ENCODE peak calls at places on chromosomes 13 and 19, in seven cellular contexts. L is RWPE2, V is heart left ventricle, M is mesendoderm, S is right lobe of liver, U is mammary epithelial cell, X is esophagus squamous epithelium. R is an unnamed sample.
A peak's percentile ranks its signal among the peaks of the same experiment; 100 is the strongest.

GRCh38 chr13:64633948-64634347 is 2596.2 kb downstream of the PCDH9 start:
- DNase-seq in X (no peak), L (no peak), M (peak; percentile 11), S (no peak), V (no peak), U (peak; percentile 20), R (no peak)

GRCh38 chr13:21221268-21221667 is 44.8 kb downstream of the MRPL57 start:
- DNase-seq in S (no peak), M (no peak), L (no peak), V (no peak), X (no peak), U (no peak), R (no peak)

GRCh38 chr19:55112781-55113569 is 4.5 kb downstream of the PPP1R12C start:
- DNase-seq in L (no peak), M (peak; percentile 52), U (no peak), X (no peak), V (no peak), S (no peak), R (no peak)

GRCh38 chr13:90047600-90047999 is 1299.9 kb upstream of the MIR17HG start:
- DNase-seq in S (no peak), V (no peak), L (no peak), U (no peak), M (no peak), X (no peak), R (no peak)

GRCh38 chr13:111215081-111216047 is 100.3 kb downstream of the ARHGEF7 start:
- DNase-seq in X (no peak), U (no peak), V (no peak), M (peak; percentile 48), S (no peak), L (no peak), R (no peak)

GRCh38 chr13:110944968-110945952 is 30.4 kb upstream of the ANKRD10 start:
- DNase-seq in V (no peak), M (no peak), U (no peak), X (no peak), S (no peak), L (no peak), R (no peak)

GRCh38 chr13:27359203-27359821 is 65.1 kb upstream of the GTF3A start:
- DNase-seq in X (no peak), M (peak; percentile 65), L (no peak), S (peak; percentile 64), U (peak; percentile 35), V (peak; percentile 54), R (no peak)

GRCh38 chr19:17294051-17294891 is 9.0 kb downstream of the ABHD8 start:
- DNase-seq in X (no peak), L (no peak), M (peak; percentile 77), U (no peak), S (no peak), V (no peak), R (no peak)

GRCh38 chr19:14440049-14440448 is 6.9 kb downstream of the PKN1 start:
- DNase-seq in V (peak; percentile 75), S (peak; percentile 80), L (no peak), X (peak; percentile 61), U (no peak), M (no peak), R (no peak)

GRCh38 chr13:112645327-112645914 is 44.4 kb upstream of the ATP11A start:
- DNase-seq in V (no peak), U (no peak), X (no peak), M (no peak), L (no peak), S (no peak), R (no peak)

GRCh38 chr19:30216453-30216852 is 155.7 kb upstream of the ZNF536 start:
- DNase-seq in X (no peak), U (no peak), V (no peak), S (no peak), M (no peak), L (no peak), R (no peak)

GRCh38 chr19:49432141-49433073 is 7.2 kb downstream of the GFY start:
- DNase-seq in V (no peak), X (no peak), U (no peak), M (peak; percentile 66), L (no peak), S (no peak), R (no peak)

GRCh38 chr19:33403221-33403972 is 29.9 kb downstream of the CEBPG start:
- DNase-seq in M (no peak), X (no peak), L (peak; percentile 39), V (no peak), U (no peak), S (peak; percentile 82), R (no peak)

GRCh38 chr19:55179570-55180484 is at the start of gene SYT5:
- DNase-seq in M (peak; percentile 55), V (no peak), S (peak; percentile 49), X (no peak), U (peak; percentile 38), L (no peak), R (no peak)

GRCh38 chr19:41297628-41298326 is 12.2 kb upstream of the CCDC97 start:
- DNase-seq in L (no peak), S (no peak), X (no peak), M (no peak), U (no peak), V (no peak), R (no peak)

GRCh38 chr13:57632276-57633140 is 964 bp downstream of the PCDH17 start:
- DNase-seq in X (no peak), L (no peak), U (no peak), M (peak; percentile 72), S (peak; percentile 29), V (peak; percentile 11), R (no peak)

GRCh38 chr13:21504379-21504778 is 45.3 kb upstream of the ZDHHC20 start:
- DNase-seq in U (no peak), L (no peak), X (no peak), S (no peak), V (no peak), M (no peak), R (no peak)

GRCh38 chr19:11458236-11458900 is 22.5 kb downstream of the ELAVL3 start:
- DNase-seq in M (no peak), V (no peak), S (no peak), L (no peak), U (no peak), X (no peak), R (no peak)

GRCh38 chr19:51712461-51713081 is 11.2 kb downstream of the HAS1 start:
- DNase-seq in X (no peak), L (no peak), S (no peak), M (peak; percentile 88), U (peak; percentile 69), V (no peak), R (no peak)

GRCh38 chr19:51709575-51709974 is 14.2 kb downstream of the HAS1 start:
- DNase-seq in U (no peak), M (no peak), L (no peak), S (no peak), X (no peak), V (no peak), R (no peak)

GRCh38 chr19:51711702-51712101 is 12.1 kb downstream of the HAS1 start:
- DNase-seq in X (no peak), S (no peak), L (no peak), U (no peak), M (no peak), V (no peak), R (no peak)

GRCh38 chr19:51708811-51709210 is 15.0 kb downstream of the HAS1 start:
- DNase-seq in X (no peak), L (no peak), M (no peak), U (no peak), V (no peak), S (no peak), R (no peak)

DNA sequence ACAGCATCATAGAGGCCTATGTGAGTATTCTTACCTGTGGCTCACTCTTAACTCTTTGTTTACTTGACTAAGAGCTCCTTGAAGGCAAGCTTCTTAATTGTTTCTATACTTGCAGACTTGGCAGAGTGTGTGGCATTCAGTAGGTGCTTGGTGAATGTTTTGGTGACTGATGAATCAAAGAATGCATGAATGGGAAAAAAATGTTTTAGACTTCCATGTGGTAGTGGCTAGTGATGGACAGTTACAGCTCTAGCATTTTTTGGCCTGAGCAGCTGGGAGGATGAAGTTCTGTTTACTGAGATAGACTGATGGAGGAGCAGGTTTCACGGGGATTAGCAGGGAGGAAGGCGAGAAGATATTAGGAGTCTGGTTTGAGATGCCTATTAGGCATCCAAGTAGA is 13.6 kb downstream of the HAS1 start:
- DNase-seq in M (no peak), X (no peak), L (no peak), V (no peak), S (no peak), U (no peak), R (no peak)
- H3K4me1 ChIP-seq in M (no peaks in the 10 kb centered on the region), X (no peaks in the 10 kb centered on the region), L (no peaks in the 10 kb centered on the region), V (peaks cover 1% of the 10 kb centered on the region), S (no peaks in the 10 kb centered on the region), U (peaks cover 2% of the 10 kb centered on the region), R (peaks cover 1% of the 10 kb centered on the region)

GRCh38 chr13:80973721-80974120 is 632.8 kb upstream of the SPRY2 start:
- DNase-seq in X (no peak), S (no peak), M (no peak), L (no peak), V (no peak), U (no peak), R (no peak)
- H3K4me1 ChIP-seq in X (no peaks in the 10 kb centered on the region), S (no peaks in the 10 kb centered on the region), M (no peaks in the 10 kb centered on the region), L (no peaks in the 10 kb centered on the region), V (no peaks in the 10 kb centered on the region), U (no peaks in the 10 kb centered on the region), R (no peaks in the 10 kb centered on the region)

GRCh38 chr13:113845723-113846638 is 17.9 kb downstream of the GAS6 start:
- DNase-seq in U (no peak), L (peak; percentile 26), V (no peak), S (no peak), M (no peak), X (no peak), R (no peak)
- H3K4me1 ChIP-seq in U (peaks cover 41% of the 10 kb centered on the region), L (peaks cover 41% of the 10 kb centered on the region), V (peaks cover 97% of the 10 kb centered on the region), S (peaks cover 16% of the 10 kb centered on the region), M (no peaks in the 10 kb centered on the region), X (peaks cover 44% of the 10 kb centered on the region), R (peaks cover 60% of the 10 kb centered on the region)

DNA sequence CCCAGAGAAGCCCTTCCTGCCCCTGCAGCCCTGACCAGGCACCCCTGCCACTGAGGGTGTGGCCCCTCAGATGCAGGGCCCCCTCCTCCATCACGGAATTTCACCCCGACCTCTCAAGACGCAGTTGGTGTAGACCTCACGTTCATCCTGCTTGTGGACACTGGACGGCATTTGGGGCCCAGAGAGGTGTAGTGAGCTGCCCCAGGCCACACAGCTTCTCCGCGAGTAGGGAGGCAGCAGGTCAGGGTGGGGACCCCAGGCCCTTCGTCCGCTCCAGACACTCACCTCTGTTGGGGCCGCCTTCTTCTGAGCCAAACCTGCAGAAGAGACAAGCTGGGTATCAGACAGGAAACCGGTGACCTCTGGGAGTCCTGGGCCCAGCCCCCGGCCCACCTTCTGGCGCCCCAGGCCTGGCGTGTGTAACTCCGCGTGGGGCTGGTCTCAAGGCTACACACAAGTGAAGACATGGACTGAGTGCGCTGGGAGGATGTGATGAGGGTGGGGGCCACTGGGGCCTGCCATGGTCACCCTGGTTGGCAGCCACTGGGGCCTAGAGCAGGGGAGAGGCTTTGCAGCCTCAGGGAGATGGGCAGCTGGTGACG is 33.1 kb downstream of the PIP5K1C start:
- DNase-seq in L (no peak), S (no peak), V (no peak), M (no peak), U (no peak), X (no peak), R (no peak)
- H3K4me1 ChIP-seq in L (no peaks in the 10 kb centered on the region), S (no peaks in the 10 kb centered on the region), V (peaks cover 66% of the 10 kb centered on the region), M (peaks cover under 1% of the 10 kb centered on the region), U (peaks cover 29% of the 10 kb centered on the region), X (peaks cover 22% of the 10 kb centered on the region), R (peaks cover 7% of the 10 kb centered on the region)

DNA sequence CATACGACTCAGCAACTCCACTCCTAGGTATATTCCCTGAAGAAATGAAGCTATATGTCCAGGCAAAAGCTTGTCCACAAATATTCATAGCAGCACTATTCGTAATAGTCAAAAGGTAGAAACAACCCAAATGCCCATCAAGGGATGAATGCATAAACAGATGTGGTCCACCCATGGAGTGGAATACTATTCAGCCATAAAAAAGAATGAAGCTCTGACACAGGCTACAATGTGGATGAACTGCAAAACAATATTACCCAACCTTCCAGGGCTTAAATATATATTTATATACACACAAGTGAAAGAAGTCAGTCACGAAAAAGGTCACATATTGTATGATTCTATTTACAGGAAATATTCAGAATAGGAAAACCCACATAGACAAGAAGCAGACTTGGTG is 19.7 kb downstream of the RFX2 start:
- DNase-seq in M (no peak), L (no peak), X (no peak), U (no peak), V (no peak), S (no peak), R (no peak)
- H3K4me1 ChIP-seq in M (no peaks in the 10 kb centered on the region), L (peaks cover 52% of the 10 kb centered on the region), X (peaks cover 37% of the 10 kb centered on the region), U (peaks cover 57% of the 10 kb centered on the region), V (peaks cover 53% of the 10 kb centered on the region), S (no peaks in the 10 kb centered on the region), R (peaks cover 62% of the 10 kb centered on the region)